ENCODE peak calls at places on chromosomes 6 and 20, in seven cellular contexts. Q is HFFc6; L is GM10248; H is left ventricle myocardium inferior; W is Caco-2; J is CD4-positive, alpha-beta T cell; Z is SK-N-SH. C is an unnamed sample.

GRCh38 chr6:75438186-75438880 is 55.3 kb downstream of the FILIP1 start:
- DNase-seq in Q (no peak), L (no peak), H (no peak), W (no peak), J (no peak), Z (no peak), C (no peak)

GRCh38 chr6:66153247-66153646 is 446.2 kb upstream of the EYS start:
- DNase-seq in Q (no peak), L (no peak), H (no peak), W (no peak), J (no peak), Z (no peak), C (no peak)

GRCh38 chr6:142878407-142878806 is 66.6 kb downstream of the HIVEP2 start:
- DNase-seq in Q (no peak), L (no peak), H (no peak), W (no peak), J (no peak), Z (no peak), C (no peak)

GRCh38 chr6:116969211-116969863 is 92.3 kb downstream of the RFX6 start:
- DNase-seq in Q (peak), L (peak), H (no peak), W (no peak), J (no peak), Z (peak), C (peak)

GRCh38 chr20:59518881-59519706 is 85.2 kb upstream of the PHACTR3 start:
- DNase-seq in Q (peak), L (peak), H (no peak), W (peak), J (no peak), Z (peak), C (peak)

GRCh38 chr20:50130995-50131394 is 18.0 kb upstream of the UBE2V1 start:
- DNase-seq in Q (peak), L (no peak), H (no peak), W (no peak), J (no peak), Z (no peak), C (no peak)

GRCh38 chr6:5486214-5486613 is 224.9 kb downstream of the FARS2 start:
- DNase-seq in Q (no peak), L (peak), H (no peak), W (no peak), J (no peak), Z (no peak), C (no peak)

GRCh38 chr6:45420083-45420908 is 42.6 kb upstream of the SUPT3H start:
- DNase-seq in Q (peak), L (peak), H (peak), W (no peak), J (peak), Z (peak), C (no peak)

GRCh38 chr20:10478205-10478604 is 43.1 kb downstream of the SLX4IP start:
- DNase-seq in Q (no peak), L (peak), H (no peak), W (no peak), J (no peak), Z (no peak), C (no peak)

GRCh38 chr6:136717297-136717990 is 74.8 kb downstream of the MAP3K5 start:
- DNase-seq in Q (no peak), L (peak), H (no peak), W (no peak), J (no peak), Z (no peak), C (no peak)

GRCh38 chr20:58001381-58001780 is 227.1 kb downstream of the ANKRD60 start:
- DNase-seq in Q (no peak), L (no peak), H (peak), W (no peak), J (no peak), Z (peak), C (no peak)

GRCh38 chr6:149861603-149862423 is 2.3 kb downstream of the LRP11 start:
- DNase-seq in Q (no peak), L (no peak), H (no peak), W (no peak), J (no peak), Z (no peak), C (no peak)

GRCh38 chr6:149488815-149489214 is 4.0 kb upstream of the ZC3H12D start:
- DNase-seq in Q (no peak), L (no peak), H (no peak), W (no peak), J (no peak), Z (no peak), C (no peak)

GRCh38 chr6:148251286-148251685 is 91.4 kb upstream of the SASH1 start:
- DNase-seq in Q (peak), L (peak), H (no peak), W (no peak), J (no peak), Z (no peak), C (no peak)

GRCh38 chr6:108560463-108561308 is at the start of gene FOXO3:
- DNase-seq in Q (peak), L (peak), H (peak), W (peak), J (peak), Z (peak), C (peak)

GRCh38 chr20:2798095-2798805 is 2.2 kb downstream of the CPXM1 start:
- DNase-seq in Q (no peak), L (peak), H (no peak), W (no peak), J (no peak), Z (no peak), C (no peak)

GRCh38 chr6:82612475-82612874 is 248.9 kb downstream of the TPBG start:
- DNase-seq in Q (no peak), L (no peak), H (no peak), W (no peak), J (no peak), Z (no peak), C (no peak)

GRCh38 chr6:115545410-115545986 is 515.2 kb downstream of the FRK start:
- DNase-seq in Q (no peak), L (no peak), H (no peak), W (peak), J (no peak), Z (no peak), C (no peak)

GRCh38 chr6:17831135-17831534 is 124.4 kb upstream of the NUP153 start:
- DNase-seq in Q (peak), L (no peak), H (no peak), W (no peak), J (no peak), Z (no peak), C (no peak)

GRCh38 chr6:89297695-89298351 is 17.3 kb downstream of the GABRR2 start:
- DNase-seq in Q (peak), L (peak), H (peak), W (no peak), J (peak), Z (no peak), C (peak)

GRCh38 chr20:12293900-12294299 is 376.2 kb downstream of the BTBD3 start:
- DNase-seq in Q (no peak), L (no peak), H (no peak), W (no peak), J (no peak), Z (peak), C (no peak)

GRCh38 chr6:34645627-34646026 is 50.9 kb downstream of the ILRUN start:
- DNase-seq in Q (no peak), L (no peak), H (no peak), W (no peak), J (no peak), Z (no peak), C (no peak)

GRCh38 chr6:138550346-138550767 is 51.1 kb upstream of the NHSL1 start:
- DNase-seq in Q (no peak), L (no peak), H (no peak), W (peak), J (no peak), Z (no peak), C (no peak)

GRCh38 chr20:15288076-15288475 is 950.7 kb upstream of the FLRT3 start:
- DNase-seq in Q (no peak), L (no peak), H (no peak), W (no peak), J (no peak), Z (no peak), C (no peak)

GRCh38 chr6:14429396-14429795 is 311.8 kb downstream of the CD83 start:
- DNase-seq in Q (no peak), L (no peak), H (no peak), W (peak), J (no peak), Z (no peak), C (no peak)

GRCh38 chr6:134732761-134733160 is 217.1 kb downstream of the ALDH8A1 start:
- DNase-seq in Q (peak), L (no peak), H (no peak), W (no peak), J (no peak), Z (no peak), C (no peak)

GRCh38 chr6:130598021-130598989 is 228.9 kb upstream of the SMLR1 start:
- DNase-seq in Q (no peak), L (no peak), H (no peak), W (no peak), J (no peak), Z (no peak), C (no peak)

GRCh38 chr20:53769041-53769440 is 175.4 kb upstream of the ZNF217 start:
- DNase-seq in Q (no peak), L (no peak), H (no peak), W (peak), J (no peak), Z (no peak), C (no peak)

GRCh38 chr6:110358536-110359148 is 493 bp upstream of the METTL24 start:
- DNase-seq in Q (no peak), L (no peak), H (no peak), W (no peak), J (no peak), Z (no peak), C (no peak)

GRCh38 chr6:28399370-28400121 is at the start of gene ZSCAN12:
- DNase-seq in Q (peak), L (peak), H (peak), W (no peak), J (peak), Z (peak), C (peak)

GRCh38 chr6:44548319-44548718 is 160.8 kb downstream of the CDC5L start:
- DNase-seq in Q (no peak), L (no peak), H (no peak), W (no peak), J (no peak), Z (no peak), C (no peak)

GRCh38 chr6:93721386-93722048 is 302.2 kb upstream of the EPHA7 start:
- DNase-seq in Q (no peak), L (no peak), H (no peak), W (no peak), J (no peak), Z (no peak), C (no peak)

GRCh38 chr20:33709398-33709797 is 10.7 kb downstream of the PXMP4 start:
- DNase-seq in Q (no peak), L (no peak), H (no peak), W (no peak), J (no peak), Z (no peak), C (no peak)

GRCh38 chr6:39188577-39188976 is 40.7 kb downstream of the KCNK5 start:
- DNase-seq in Q (no peak), L (no peak), H (no peak), W (no peak), J (no peak), Z (no peak), C (no peak)

GRCh38 chr6:170231496-170232185 is 59.2 kb downstream of the DLL1 start:
- DNase-seq in Q (no peak), L (no peak), H (peak), W (no peak), J (no peak), Z (no peak), C (no peak)

GRCh38 chr6:134678436-134678889 is 271.4 kb downstream of the ALDH8A1 start:
- DNase-seq in Q (no peak), L (no peak), H (peak), W (peak), J (no peak), Z (no peak), C (no peak)

GRCh38 chr6:92706976-92707375 is 712.4 kb downstream of the EPHA7 start:
- DNase-seq in Q (no peak), L (no peak), H (no peak), W (no peak), J (no peak), Z (no peak), C (no peak)

DNA sequence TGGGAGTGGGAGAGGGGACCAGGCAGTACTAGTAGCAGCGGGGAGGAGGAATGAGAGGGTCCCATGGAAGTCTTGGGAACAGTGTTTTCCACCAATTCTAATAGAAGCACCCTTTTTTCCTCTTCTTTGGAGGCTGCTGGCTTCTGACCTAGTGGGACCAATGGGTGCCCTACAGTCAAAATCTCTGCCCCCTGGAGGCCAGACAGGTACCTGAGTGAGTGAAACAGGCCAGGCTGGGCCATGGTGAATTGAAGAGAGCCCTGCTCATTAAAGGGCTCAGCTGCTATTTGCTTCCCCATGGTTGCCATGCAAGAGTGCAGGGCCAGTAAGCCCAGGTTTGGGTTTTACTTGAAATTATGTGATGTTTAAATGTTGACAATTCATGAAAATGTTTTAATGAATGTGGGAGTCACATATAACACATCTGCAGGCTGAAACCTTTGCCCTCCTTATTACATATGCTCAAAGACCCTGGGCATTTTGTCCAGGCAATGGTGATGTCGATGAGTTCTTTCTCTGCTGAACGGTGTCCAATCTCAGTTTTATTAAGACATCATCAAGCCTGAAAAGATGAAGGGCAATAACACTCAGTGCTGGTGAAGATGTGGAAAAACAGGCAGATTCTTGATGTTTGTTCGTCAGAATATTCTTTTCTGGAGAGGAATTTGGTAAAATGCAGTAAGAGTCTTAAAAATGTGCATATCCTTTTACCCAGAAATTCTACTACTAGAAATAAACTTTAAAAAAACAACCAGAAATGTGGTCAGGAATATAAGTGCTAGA is 42.3 kb upstream of the OCSTAMP start:
- DNase-seq in Q (no peak), L (no peak), H (no peak), W (no peak), J (no peak), Z (no peak), C (no peak)
- TF ChIP-seq CTCF in Q (peak), L (peak), H (no peak), W (peak), J (no peak), Z (peak), C (no peak)

DNA sequence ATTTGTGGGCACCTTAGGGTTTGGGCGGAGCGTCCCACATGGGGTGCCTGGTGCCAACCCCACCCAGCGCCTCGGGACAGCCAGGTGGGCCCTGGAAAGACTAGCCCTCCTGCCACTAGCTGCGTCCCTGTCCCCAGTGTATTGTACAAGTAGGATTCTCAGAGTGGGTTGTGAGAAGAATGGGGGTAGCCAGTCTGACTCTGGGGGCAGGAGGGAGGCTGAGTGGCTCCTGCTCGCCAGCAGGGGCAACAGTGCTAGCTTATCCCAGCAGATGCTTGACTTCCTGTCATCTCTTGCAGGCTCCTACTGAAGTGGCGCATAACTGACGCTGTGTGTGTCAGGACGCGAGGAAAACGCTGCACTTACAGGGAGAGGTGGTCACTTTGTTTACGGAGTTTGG is 9.3 kb downstream of the PSMA7 start:
- DNase-seq in Q (no peak), L (no peak), H (no peak), W (no peak), J (no peak), Z (peak), C (no peak)
- TF ChIP-seq CTCF in Q (peak), L (no peak), H (peak), W (peak), J (no peak), Z (peak), C (no peak)

GRCh38 chr6:31717499-31718222 is 2.5 kb downstream of the LY6G6D start:
- DNase-seq in Q (no peak), L (no peak), H (no peak), W (no peak), J (no peak), Z (no peak), C (no peak)
- TF ChIP-seq CTCF in Q (peak), L (no peak), H (no peak), W (no peak), J (no peak), Z (no peak), C (no peak)

DNA sequence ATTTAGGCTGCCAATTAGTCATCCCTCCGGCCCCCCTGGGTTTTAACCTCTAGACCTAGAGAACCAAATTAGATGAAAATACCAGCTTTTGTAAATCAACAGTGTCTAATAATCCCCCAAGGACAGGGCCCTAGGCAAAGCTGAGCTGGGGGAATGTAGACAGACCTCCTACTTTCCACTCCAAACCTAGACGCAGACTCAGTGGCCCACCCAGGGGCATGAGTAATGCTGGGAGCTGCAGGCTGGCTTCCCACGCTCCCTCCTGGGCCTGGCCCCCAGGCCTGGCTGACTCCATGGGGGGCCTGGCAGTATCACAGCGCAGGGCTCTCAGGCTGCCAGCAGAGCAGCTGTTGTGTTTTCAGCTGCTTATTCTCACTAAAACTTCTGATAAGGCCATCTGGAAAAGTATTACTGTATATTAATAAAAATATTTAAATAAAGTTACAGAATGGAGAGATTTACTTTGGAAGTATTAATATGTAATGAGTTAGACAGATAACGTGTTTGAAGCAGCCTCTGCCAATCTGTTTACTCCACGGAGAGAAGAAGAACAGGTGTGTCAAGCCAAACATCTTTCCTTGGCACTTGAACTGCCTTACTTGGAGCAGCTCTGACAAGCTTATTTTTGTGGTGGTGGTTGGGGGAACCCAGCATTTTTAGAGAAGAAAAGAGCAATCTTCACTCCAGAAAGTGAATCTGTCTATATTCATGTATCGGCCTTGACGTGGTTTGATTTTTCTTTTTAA is 144.0 kb upstream of the AGPAT4 start:
- DNase-seq in Q (no peak), L (no peak), H (peak), W (no peak), J (no peak), Z (peak), C (no peak)
- TF ChIP-seq CTCF in Q (no peak), L (no peak), H (no peak), W (no peak), J (no peak), Z (no peak), C (no peak)

GRCh38 chr20:63186528-63187316 is 29.2 kb downstream of the YTHDF1 start:
- DNase-seq in Q (peak), L (no peak), H (no peak), W (no peak), J (no peak), Z (no peak), C (no peak)
- TF ChIP-seq CTCF in Q (peak), L (no peak), H (no peak), W (peak), J (no peak), Z (no peak), C (no peak)

GRCh38 chr6:894274-894673 is 201.3 kb upstream of the EXOC2 start:
- DNase-seq in Q (no peak), L (no peak), H (no peak), W (no peak), J (no peak), Z (no peak), C (no peak)
- TF ChIP-seq CTCF in Q (peak), L (no peak), H (peak), W (no peak), J (no peak), Z (peak), C (no peak)

GRCh38 chr20:41848180-41848579 is 230.0 kb upstream of the CHD6 start:
- DNase-seq in Q (no peak), L (no peak), H (no peak), W (no peak), J (no peak), Z (no peak), C (no peak)
- TF ChIP-seq CTCF in Q (peak), L (no peak), H (no peak), W (peak), J (no peak), Z (no peak), C (peak)